ENCODE peak calls at places on chromosome 9, in ten cellular contexts. J is endodermal cell; B is brain microvascular endothelial cell; O is tibial artery; I is fibroblast of pulmonary artery; A is kidney; M is CD4-positive, alpha-beta memory T cell; Z is NT2/D1; H is adipocyte; D is lung. R is an unnamed sample.

GRCh38 chr9:77751341-77752091 is 103.4 kb upstream of the GNA14 start:
- DNase-seq in A (no peak), D (no peak), H (peak), M (no peak), B (peak), I (peak), O (no peak), J (peak), Z (peak), R (no peak)

GRCh38 chr9:83996126-83996525 is 15.5 kb downstream of the RMI1 start:
- DNase-seq in O (no peak), I (no peak), H (no peak), D (no peak), M (no peak), B (no peak), Z (no peak), J (no peak), A (no peak), R (no peak)

GRCh38 chr9:131218370-131218769 is 57.9 kb downstream of the FAM78A start:
- DNase-seq in A (no peak), Z (no peak), O (no peak), H (no peak), I (no peak), D (no peak), B (no peak), M (no peak), J (no peak), R (no peak)

GRCh38 chr9:114448706-114449105 is 56.6 kb downstream of the WHRN start:
- DNase-seq in B (peak), M (no peak), D (no peak), H (peak), I (peak), A (peak), Z (no peak), O (no peak), J (no peak), R (no peak)

GRCh38 chr9:123957168-123957721 is 27.3 kb upstream of the DENND1A start:
- DNase-seq in O (no peak), B (no peak), D (no peak), I (no peak), A (no peak), Z (no peak), H (no peak), M (no peak), J (no peak), R (no peak)

GRCh38 chr9:19552282-19552681 is 143.5 kb downstream of the ACER2 start:
- DNase-seq in O (no peak), H (no peak), Z (no peak), J (no peak), A (no peak), I (no peak), D (no peak), B (no peak), M (no peak), R (no peak)

GRCh38 chr9:84716217-84716616 is 46.7 kb downstream of the NTRK2 start:
- DNase-seq in O (no peak), M (no peak), J (no peak), H (no peak), B (no peak), A (no peak), I (no peak), Z (no peak), D (no peak), R (no peak)

GRCh38 chr9:19988281-19988680 is 199.4 kb upstream of the SLC24A2 start:
- DNase-seq in J (no peak), D (no peak), A (no peak), M (no peak), Z (no peak), O (no peak), H (no peak), I (no peak), B (no peak), R (no peak)

GRCh38 chr9:121098567-121099198 is 23.9 kb downstream of the CNTRL start:
- DNase-seq in J (no peak), B (no peak), A (no peak), D (no peak), M (no peak), I (no peak), O (no peak), Z (no peak), H (no peak), R (no peak)

GRCh38 chr9:95128177-95128524 is 189.4 kb downstream of the FANCC start:
- DNase-seq in Z (no peak), M (no peak), J (no peak), O (no peak), H (no peak), A (no peak), I (no peak), B (no peak), D (no peak), R (no peak)

GRCh38 chr9:133889498-133890301 is 102.4 kb downstream of the VAV2 start:
- DNase-seq in D (no peak), A (no peak), H (no peak), B (no peak), O (no peak), Z (no peak), M (no peak), I (no peak), J (no peak), R (no peak)

GRCh38 chr9:130660683-130661460 is 3.5 kb upstream of the PRDM12 start:
- DNase-seq in I (no peak), J (peak), M (no peak), A (no peak), Z (no peak), H (peak), D (no peak), O (no peak), B (no peak), R (no peak)

GRCh38 chr9:96331236-96331947 is 29.4 kb upstream of the HSD17B3 start:
- DNase-seq in J (no peak), I (peak), Z (no peak), A (no peak), B (no peak), O (no peak), M (no peak), H (no peak), D (no peak), R (no peak)

GRCh38 chr9:131266301-131267229 is 9.7 kb downstream of the FAM78A start:
- DNase-seq in B (no peak), O (no peak), M (no peak), I (no peak), Z (no peak), H (no peak), J (no peak), A (peak), D (no peak), R (no peak)

GRCh38 chr9:77907581-77907980 is 124.0 kb downstream of the GNAQ start:
- DNase-seq in M (no peak), D (no peak), I (no peak), B (no peak), H (no peak), Z (no peak), O (no peak), A (no peak), J (no peak), R (no peak)

GRCh38 chr9:136160321-136160938 is 41.8 kb upstream of the TMEM250 start:
- DNase-seq in J (no peak), B (no peak), D (no peak), H (no peak), O (no peak), M (no peak), A (peak), Z (no peak), I (no peak), R (peak)

GRCh38 chr9:83322438-83322837 is 215.8 kb downstream of the FRMD3 start:
- DNase-seq in D (no peak), H (no peak), Z (no peak), O (no peak), J (no peak), B (no peak), I (no peak), M (no peak), A (no peak), R (no peak)

GRCh38 chr9:89870207-89870606 is 265.4 kb downstream of the GADD45G start:
- DNase-seq in B (no peak), I (no peak), H (no peak), J (no peak), A (no peak), M (no peak), Z (no peak), O (peak), D (no peak), R (no peak)

GRCh38 chr9:115138151-115138550 is 20.2 kb upstream of the TNC start:
- DNase-seq in B (no peak), O (no peak), H (no peak), A (no peak), Z (no peak), J (no peak), D (no peak), M (no peak), I (peak), R (no peak)

GRCh38 chr9:85046475-85046874 is 376.9 kb downstream of the NTRK2 start:
- DNase-seq in A (no peak), O (no peak), B (no peak), I (no peak), J (no peak), Z (no peak), H (no peak), M (no peak), D (no peak), R (no peak)

GRCh38 chr9:126702501-126703329 is 89.0 kb downstream of the LMX1B start:
- DNase-seq in B (no peak), H (peak), D (no peak), M (peak), A (peak), O (no peak), J (peak), I (no peak), Z (no peak), R (no peak)

GRCh38 chr9:89483592-89484474 is 14.1 kb downstream of the SEMA4D start:
- DNase-seq in M (peak), J (no peak), D (no peak), A (no peak), B (no peak), H (no peak), Z (no peak), I (no peak), O (no peak), R (no peak)

GRCh38 chr9:130183133-130183762 is 11.0 kb downstream of the NCS1 start:
- DNase-seq in A (peak), J (peak), D (no peak), I (peak), B (no peak), O (no peak), M (no peak), Z (no peak), H (peak), R (peak)

GRCh38 chr9:75053869-75054268 is 25.8 kb upstream of the CARNMT1 start:
- DNase-seq in D (no peak), J (no peak), A (no peak), I (no peak), H (no peak), B (no peak), M (no peak), Z (no peak), O (no peak), R (no peak)

GRCh38 chr9:124280176-124280691 is 22.5 kb downstream of the NEK6 start:
- DNase-seq in D (no peak), O (peak), Z (no peak), M (no peak), H (peak), A (no peak), B (peak), J (no peak), I (peak), R (no peak)

GRCh38 chr9:119986205-119986604 is 593.8 kb downstream of the CDK5RAP2 start:
- DNase-seq in O (no peak), I (no peak), J (no peak), M (no peak), A (no peak), B (no peak), Z (no peak), D (no peak), H (no peak), R (no peak)

GRCh38 chr9:134388976-134389375 is 62.7 kb downstream of the RXRA start:
- DNase-seq in Z (no peak), H (no peak), I (no peak), J (no peak), A (no peak), B (no peak), O (no peak), M (no peak), D (no peak), R (no peak)

GRCh38 chr9:12775373-12775962 is 648 bp downstream of the LURAP1L start:
- DNase-seq in I (no peak), Z (no peak), H (peak), D (no peak), A (peak), O (peak), B (peak), J (no peak), M (no peak), R (peak)

GRCh38 chr9:81083062-81083461 is 606.3 kb downstream of the TLE1 start:
- DNase-seq in H (peak), A (no peak), J (peak), M (no peak), O (no peak), B (peak), Z (peak), I (peak), D (no peak), R (no peak)

GRCh38 chr9:113475992-113476391 is 12.5 kb downstream of the RGS3 start:
- DNase-seq in M (no peak), J (peak), D (no peak), A (no peak), Z (no peak), I (no peak), O (no peak), H (no peak), B (no peak), R (no peak)

GRCh38 chr9:124264812-124265211 is 7.1 kb downstream of the NEK6 start:
- DNase-seq in D (no peak), B (no peak), J (no peak), H (no peak), A (no peak), Z (no peak), O (no peak), I (no peak), M (no peak), R (no peak)

GRCh38 chr9:86741311-86742215 is 205.7 kb downstream of the GAS1 start:
- DNase-seq in Z (no peak), D (no peak), A (no peak), I (peak), M (no peak), B (peak), J (peak), O (no peak), H (peak), R (no peak)

GRCh38 chr9:111909444-111909843 is 12.8 kb downstream of the UGCG start:
- DNase-seq in H (no peak), M (no peak), J (no peak), B (no peak), I (no peak), Z (no peak), O (no peak), A (no peak), D (no peak), R (no peak)
- H3K4me3 ChIP-seq in H (no peak), M (no peak), J (no peak), B (no peak), I (no peak), Z (no peak), O (no peak), A (no peak), D (no peak), R (no peak)

GRCh38 chr9:16869961-16870605 is 387 bp downstream of the BNC2 start:
- DNase-seq in H (peak), I (peak), Z (no peak), M (no peak), D (no peak), B (no peak), A (peak), O (no peak), J (peak), R (no peak)

GRCh38 chr9:16870606-16871357 is at the start of gene BNC2:
- DNase-seq in O (peak), A (peak), B (peak), J (peak), I (peak), Z (peak), D (no peak), M (no peak), H (peak), R (peak)

GRCh38 chr9:16867571-16868311 is 2.7 kb downstream of the BNC2 start:
- DNase-seq in A (no peak), M (no peak), I (peak), H (peak), D (no peak), J (no peak), O (peak), Z (no peak), B (peak), R (no peak)

GRCh38 chr9:16869140-16869903 is 1.1 kb downstream of the BNC2 start:
- DNase-seq in D (no peak), Z (no peak), M (no peak), I (peak), O (peak), J (peak), B (no peak), H (no peak), A (no peak), R (no peak)

GRCh38 chr9:16868706-16869105 is 1.8 kb downstream of the BNC2 start:
- DNase-seq in H (peak), A (no peak), M (no peak), D (no peak), B (no peak), Z (no peak), I (peak), O (no peak), J (no peak), R (no peak)
- H3K4me3 ChIP-seq in H (peak), A (peak), M (no peak), D (no peak), B (peak), Z (no peak), I (peak), O (no peak), J (peak), R (no peak)

GRCh38 chr9:91839926-91840464 is 110.0 kb downstream of the ROR2 start:
- DNase-seq in M (no peak), D (no peak), I (no peak), A (no peak), Z (no peak), J (peak), O (no peak), B (no peak), H (no peak), R (no peak)

GRCh38 chr9:91836515-91836914 is 113.5 kb downstream of the ROR2 start:
- DNase-seq in M (no peak), H (no peak), J (peak), D (no peak), O (no peak), I (no peak), A (no peak), B (no peak), Z (no peak), R (no peak)

GRCh38 chr9:91835632-91836031 is 114.4 kb downstream of the ROR2 start:
- DNase-seq in B (no peak), M (no peak), O (no peak), D (no peak), I (no peak), Z (no peak), A (no peak), J (no peak), H (no peak), R (no peak)

GRCh38 chr9:91840469-91840868 is 109.6 kb downstream of the ROR2 start:
- DNase-seq in M (no peak), B (no peak), J (peak), D (no peak), I (no peak), A (no peak), O (no peak), Z (no peak), H (no peak), R (no peak)

GRCh38 chr9:91837982-91838731 is 111.9 kb downstream of the ROR2 start:
- DNase-seq in A (peak), I (peak), Z (no peak), H (no peak), D (peak), M (no peak), O (peak), B (no peak), J (peak), R (peak)
- H3K4me3 ChIP-seq in A (no peak), I (peak), Z (no peak), H (peak), D (no peak), M (no peak), O (peak), B (no peak), J (no peak), R (no peak)

DNA sequence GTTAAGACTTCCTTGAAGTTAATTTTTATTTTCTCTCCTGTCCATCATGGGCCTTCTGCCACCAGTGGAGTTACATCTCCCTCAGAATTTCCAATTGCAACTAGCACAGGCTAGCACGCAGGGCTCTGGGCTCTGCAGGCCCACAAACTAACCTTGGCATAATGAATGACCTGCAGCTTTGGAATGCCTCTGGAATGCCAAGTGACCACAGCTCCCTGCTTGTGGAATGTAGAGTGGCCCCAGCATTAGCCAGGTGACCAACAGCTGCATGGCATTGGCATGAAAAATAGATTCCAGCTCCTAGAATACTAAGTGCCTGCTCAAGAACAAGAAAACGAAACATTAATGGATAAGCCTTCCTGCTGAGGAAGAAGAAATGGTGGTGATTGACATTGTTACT is 726.1 kb downstream of the BRINP1 start:
- DNase-seq in B (no peak), A (peak), J (peak), I (peak), M (no peak), H (peak), D (peak), Z (peak), O (no peak), R (no peak)
- H3K4me3 ChIP-seq in B (no peak), A (no peak), J (peak), I (no peak), M (no peak), H (no peak), D (no peak), Z (no peak), O (no peak), R (no peak)

GRCh38 chr9:137186385-137186784 is 2.0 kb downstream of the ANAPC2 start:
- DNase-seq in B (no peak), M (no peak), D (no peak), A (no peak), J (no peak), H (no peak), Z (no peak), I (no peak), O (no peak), R (peak)
- H3K4me3 ChIP-seq in B (no peak), M (no peak), D (no peak), A (no peak), J (no peak), H (no peak), Z (no peak), I (no peak), O (peak), R (no peak)

DNA sequence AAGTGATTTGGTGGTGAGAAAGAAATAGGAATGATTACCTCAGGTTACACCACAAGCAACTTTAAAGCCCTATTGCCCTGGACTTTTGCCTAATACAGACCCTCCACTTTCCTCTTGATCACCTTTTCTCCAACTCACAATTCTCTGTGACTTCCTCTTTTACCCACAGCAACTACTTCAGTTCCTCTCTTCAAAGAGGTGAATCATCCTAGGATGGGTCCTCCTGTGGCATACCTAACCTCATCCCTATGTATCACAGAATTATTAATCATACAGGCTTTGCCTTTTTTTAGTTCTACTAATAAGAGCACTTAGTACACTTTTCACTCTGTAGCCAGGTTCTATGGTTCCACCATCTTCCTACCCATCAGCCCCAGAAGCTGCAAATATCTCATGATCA is 19.6 kb upstream of the INSL6 start:
- DNase-seq in I (no peak), O (no peak), M (no peak), A (no peak), D (no peak), Z (no peak), B (no peak), H (no peak), J (no peak), R (no peak)
- H3K4me3 ChIP-seq in I (no peak), O (no peak), M (no peak), A (no peak), D (no peak), Z (no peak), B (no peak), H (no peak), J (no peak), R (no peak)

GRCh38 chr9:98031169-98031568 is 25.4 kb upstream of the NANS start:
- DNase-seq in A (no peak), D (no peak), Z (no peak), I (no peak), M (no peak), B (no peak), O (no peak), J (no peak), H (no peak), R (no peak)

GRCh38 chr9:98038958-98039357 is 17.6 kb upstream of the NANS start:
- DNase-seq in D (no peak), J (peak), A (no peak), B (no peak), M (no peak), Z (no peak), I (no peak), H (no peak), O (no peak), R (no peak)

GRCh38 chr9:98031935-98032334 is 24.6 kb upstream of the NANS start:
- DNase-seq in D (no peak), M (no peak), H (peak), J (no peak), B (peak), A (no peak), Z (no peak), I (peak), O (no peak), R (no peak)

GRCh38 chr9:98037362-98037761 is 19.2 kb upstream of the NANS start:
- DNase-seq in M (no peak), A (no peak), B (no peak), D (no peak), J (no peak), O (no peak), I (peak), H (no peak), Z (no peak), R (no peak)

GRCh38 chr9:98034593-98035546 is 21.7 kb upstream of the NANS start:
- DNase-seq in B (peak), I (peak), M (peak), J (peak), O (peak), Z (peak), A (peak), D (peak), H (peak), R (peak)
- H3K4me3 ChIP-seq in B (no peak), I (no peak), M (no peak), J (no peak), O (no peak), Z (no peak), A (no peak), D (no peak), H (no peak), R (no peak)

R was measured in pancreas.